ENCODE peak calls at places on chromosomes 1 and 21, in five cellular contexts. Y, I, G, A and V are unnamed samples.

GRCh38 chr1:67590329-67590728 is 94.7 kb upstream of the GADD45A start:
- DNase-seq in I (no peak), A (peak; percentile 6), Y (no peak), G (no peak), V (peak; percentile 89)

GRCh38 chr1:111754964-111755320 is 759 bp upstream of the DDX20 start:
- DNase-seq in Y (peak; percentile 38), I (peak; percentile 82), G (peak; percentile 40), A (no peak), V (peak; percentile 69)

GRCh38 chr1:39877980-39878956 is 5.0 kb downstream of the TRIT1 start:
- DNase-seq in G (no peak), A (no peak), Y (no peak), I (no peak), V (no peak)

GRCh38 chr1:192668434-192668983 is 32.6 kb downstream of the RGS13 start:
- DNase-seq in G (no peak), I (peak; percentile 21), Y (no peak), A (no peak), V (no peak)

GRCh38 chr1:43147625-43148319 is 24.3 kb downstream of the EBNA1BP2 start:
- DNase-seq in Y (peak; percentile 87), G (peak; percentile 95), A (peak; percentile 49), I (peak; percentile 88), V (peak; percentile 73)

GRCh38 chr1:155925506-155925905 is 8.7 kb downstream of the KHDC4 start:
- DNase-seq in Y (no peak), I (no peak), G (no peak), A (no peak), V (no peak)

GRCh38 chr1:193740762-193741161 is 554.3 kb upstream of the B3GALT2 start:
- DNase-seq in Y (no peak), G (no peak), A (no peak), I (no peak), V (no peak)

GRCh38 chr1:226149806-226150205 is 36.7 kb downstream of the ACBD3 start:
- DNase-seq in Y (no peak), A (no peak), G (no peak), I (no peak), V (no peak)

GRCh38 chr1:233530665-233531386 is 83.1 kb upstream of the KCNK1 start:
- DNase-seq in A (no peak), G (no peak), I (no peak), Y (no peak), V (no peak)

GRCh38 chr1:160357286-160358002 is 9.4 kb upstream of the NHLH1 start:
- DNase-seq in I (no peak), A (no peak), Y (no peak), G (no peak), V (no peak)

GRCh38 chr1:200890818-200891773 is 3.6 kb upstream of the INAVA start:
- DNase-seq in A (no peak), G (peak; percentile 70), Y (no peak), I (peak; percentile 74), V (peak; percentile 36)

GRCh38 chr1:41483960-41484844 is at the start of gene EDN2:
- DNase-seq in A (no peak), I (peak; percentile 54), G (no peak), Y (peak; percentile 11), V (no peak)

GRCh38 chr1:20729155-20729931 is 3.2 kb downstream of the SH2D5 start:
- DNase-seq in Y (no peak), I (no peak), G (no peak), A (no peak), V (no peak)

GRCh38 chr1:107739651-107740050 is 225.3 kb downstream of the VAV3 start:
- DNase-seq in G (no peak), I (no peak), A (no peak), Y (no peak), V (no peak)

GRCh38 chr1:156726549-156727226 is 1.6 kb upstream of the METTL25B start:
- DNase-seq in A (peak; percentile 26), I (peak; percentile 74), Y (peak; percentile 43), G (peak; percentile 61), V (peak; percentile 85)

GRCh38 chr21:21064353-21064752 is 66.1 kb downstream of the NCAM2 start:
- DNase-seq in Y (no peak), I (no peak), A (no peak), G (no peak), V (no peak)

GRCh38 chr1:10679521-10680220 is 116.8 kb downstream of the CASZ1 start:
- DNase-seq in I (peak; percentile 82), G (no peak), A (no peak), Y (peak; percentile 56), V (peak; percentile 81)

GRCh38 chr1:41322101-41322661 is 39.1 kb upstream of the FOXO6 start:
- DNase-seq in A (no peak), I (no peak), Y (no peak), G (no peak), V (no peak)

GRCh38 chr21:24514081-24514733 is 1093.1 kb downstream of the MRPL39 start:
- DNase-seq in Y (no peak), G (no peak), A (no peak), I (no peak), V (peak; percentile 0)

GRCh38 chr1:202126426-202126825 is 3.7 kb downstream of the GPR37L1 start:
- DNase-seq in G (no peak), Y (no peak), A (peak; percentile 71), I (no peak), V (no peak)

GRCh38 chr21:42649122-42650032 is 4.0 kb upstream of the PDE9A start:
- DNase-seq in I (no peak), G (no peak), A (no peak), Y (no peak), V (no peak)

GRCh38 chr21:42680429-42680828 is 27.0 kb downstream of the PDE9A start:
- DNase-seq in Y (no peak), A (no peak), I (no peak), G (no peak), V (no peak)

GRCh38 chr1:208231929-208232360 is 12.2 kb downstream of the PLXNA2 start:
- DNase-seq in Y (no peak), I (peak; percentile 70), A (no peak), G (no peak), V (peak; percentile 66)

GRCh38 chr1:58396150-58396549 is 150.4 kb downstream of the OMA1 start:
- DNase-seq in I (no peak), A (no peak), G (peak; percentile 34), Y (no peak), V (peak; percentile 7)